ENCODE peak calls at places on chromosomes 7 and 10, in seven cellular contexts. Z is AG09309, U is LoVo, B is AG09319, O is GM12865, F is ureter, V is NCI-H2081. I is an unnamed sample.

GRCh38 chr10:62748386-62748785 is 56.1 kb upstream of the ADO start:
- DNase-seq in F (no peak), U (no peak), O (no peak), B (no peak), V (no peak), Z (no peak), I (no peak)

GRCh38 chr10:126930506-126931458 is 25.6 kb downstream of the DOCK1 start:
- DNase-seq in U (no peak), V (no peak), B (peak), F (no peak), Z (no peak), O (no peak), I (no peak)

GRCh38 chr10:114103286-114103685 is 59.6 kb downstream of the ADRB1 start:
- DNase-seq in U (peak), Z (peak), B (peak), V (peak), F (no peak), O (peak), I (no peak)

GRCh38 chr10:54009672-54010071 is 791.4 kb downstream of the PCDH15 start:
- DNase-seq in Z (no peak), O (no peak), F (no peak), B (no peak), V (no peak), U (no peak), I (no peak)

GRCh38 chr10:3774814-3775670 is 10.0 kb downstream of the KLF6 start:
- DNase-seq in F (no peak), V (no peak), Z (no peak), B (no peak), U (peak), O (peak), I (peak)

GRCh38 chr7:91550931-91551330 is 286.7 kb downstream of the FZD1 start:
- DNase-seq in Z (no peak), V (no peak), B (no peak), U (no peak), O (no peak), F (no peak), I (no peak)

GRCh38 chr10:3261921-3262320 is 89.3 kb upstream of the PITRM1 start:
- DNase-seq in Z (no peak), O (no peak), F (no peak), B (no peak), V (no peak), U (no peak), I (no peak)

GRCh38 chr10:119658274-119658673 is 7.1 kb downstream of the BAG3 start:
- DNase-seq in Z (peak), O (no peak), U (no peak), F (peak), V (no peak), B (peak), I (peak)

GRCh38 chr7:40622830-40623507 is 488.2 kb downstream of the SUGCT start:
- DNase-seq in B (peak), Z (no peak), F (no peak), O (no peak), V (no peak), U (no peak), I (no peak)

GRCh38 chr10:97578171-97578844 is 5.7 kb downstream of the ANKRD2 start:
- DNase-seq in Z (no peak), V (no peak), F (no peak), O (no peak), U (no peak), B (no peak), I (no peak)

GRCh38 chr7:28509256-28510021 is 97.1 kb downstream of the CREB5 start:
- DNase-seq in Z (no peak), U (no peak), F (no peak), B (no peak), O (peak), V (no peak), I (no peak)

GRCh38 chr7:76512941-76513816 is 2.8 kb downstream of the UPK3B start:
- DNase-seq in O (no peak), B (no peak), Z (no peak), V (no peak), F (peak), U (no peak), I (no peak)

GRCh38 chr10:49273082-49273465 is 25.9 kb upstream of the C10orf71 start:
- DNase-seq in B (no peak), V (no peak), U (no peak), O (no peak), F (no peak), Z (no peak), I (no peak)

GRCh38 chr7:7498881-7499280 is 36.8 kb downstream of the COL28A1 start:
- DNase-seq in O (no peak), V (no peak), Z (no peak), F (no peak), U (no peak), B (no peak), I (no peak)

GRCh38 chr7:32257632-32258031 is 187.4 kb upstream of the PDE1C start:
- DNase-seq in Z (no peak), U (no peak), O (no peak), V (no peak), B (no peak), F (no peak), I (no peak)

GRCh38 chr10:4334076-4334475 is 491.9 kb upstream of the AKR1E2 start:
- DNase-seq in U (no peak), O (no peak), V (no peak), Z (no peak), B (no peak), F (no peak), I (no peak)

GRCh38 chr7:130294314-130294713 is 1.4 kb downstream of the CPA4 start:
- DNase-seq in F (no peak), Z (no peak), O (peak), V (no peak), U (peak), B (no peak), I (no peak)

GRCh38 chr10:48671914-48672595 is 12.6 kb upstream of the WDFY4 start:
- DNase-seq in O (peak), Z (no peak), V (no peak), F (no peak), B (no peak), U (no peak), I (no peak)

GRCh38 chr7:106071999-106072714 is 40.0 kb downstream of the SYPL1 start:
- DNase-seq in V (peak), U (peak), B (no peak), F (no peak), O (no peak), Z (no peak), I (no peak)

GRCh38 chr7:90816511-90817142 is 220.5 kb downstream of the CDK14 start:
- DNase-seq in O (peak), B (peak), U (peak), V (no peak), Z (peak), F (no peak), I (no peak)

GRCh38 chr7:23184709-23185354 is 3.0 kb downstream of the NUP42 start:
- DNase-seq in V (peak), F (no peak), O (peak), B (peak), U (peak), Z (no peak), I (no peak)

GRCh38 chr10:132504501-132505272 is 32.9 kb upstream of the INPP5A start:
- DNase-seq in V (no peak), F (no peak), B (no peak), O (no peak), Z (no peak), U (no peak), I (no peak)

GRCh38 chr7:127683776-127684681 is 32.0 kb downstream of the SND1 start:
- DNase-seq in F (no peak), O (peak), B (no peak), V (peak), U (no peak), Z (peak), I (no peak)

GRCh38 chr10:84539244-84539643 is 210.9 kb downstream of the CCSER2 start:
- DNase-seq in U (no peak), V (no peak), O (no peak), B (peak), Z (peak), F (no peak), I (no peak)

GRCh38 chr7:67823345-67823744 is 826.7 kb downstream of the TYW1 start:
- DNase-seq in Z (no peak), B (no peak), F (peak), V (no peak), O (no peak), U (peak), I (no peak)

GRCh38 chr7:86248977-86249376 is 394.7 kb upstream of the GRM3 start:
- DNase-seq in O (no peak), F (no peak), Z (no peak), V (no peak), U (no peak), B (no peak), I (no peak)

GRCh38 chr7:76062254-76062653 is 14.3 kb downstream of the MDH2 start:
- DNase-seq in U (no peak), O (no peak), B (no peak), V (no peak), Z (no peak), F (no peak), I (no peak)

GRCh38 chr10:29635711-29636144 is 957 bp upstream of the SVIL start:
- DNase-seq in F (no peak), O (peak), U (no peak), V (no peak), Z (no peak), B (no peak), I (no peak)

GRCh38 chr10:95240811-95241210 is 46.8 kb downstream of the ACSM6 start:
- DNase-seq in V (no peak), B (no peak), Z (no peak), F (no peak), O (no peak), U (no peak), I (no peak)

GRCh38 chr10:79938728-79939380 is 10.1 kb downstream of the SFTPD start:
- DNase-seq in B (no peak), Z (no peak), F (no peak), U (no peak), O (peak), V (no peak), I (peak)

GRCh38 chr10:6364893-6365292 is 162.2 kb downstream of the PFKFB3 start:
- DNase-seq in B (no peak), Z (no peak), O (no peak), V (no peak), F (no peak), U (no peak), I (no peak)

GRCh38 chr7:150941351-150941982 is 36.7 kb downstream of the KCNH2 start:
- DNase-seq in O (no peak), B (no peak), V (no peak), F (no peak), Z (no peak), U (no peak), I (no peak)

GRCh38 chr10:27155073-27155754 is at the start of gene MASTL:
- DNase-seq in O (peak), Z (peak), V (peak), U (peak), B (peak), F (peak), I (peak)

GRCh38 chr7:45000096-45001032 is at the start of gene CCM2:
- DNase-seq in O (peak), U (peak), V (peak), B (no peak), Z (no peak), F (no peak), I (no peak)

GRCh38 chr7:12851841-12852240 is 164.4 kb downstream of the ARL4A start:
- DNase-seq in B (no peak), Z (no peak), O (no peak), V (no peak), F (no peak), U (no peak), I (no peak)

GRCh38 chr7:3106353-3106752 is 62.7 kb upstream of the CARD11 start:
- DNase-seq in O (peak), U (no peak), B (no peak), F (no peak), V (no peak), Z (no peak), I (no peak)

GRCh38 chr10:9209105-9209798 is 1154.8 kb downstream of the GATA3 start:
- DNase-seq in F (peak), Z (no peak), U (peak), V (peak), B (peak), O (peak), I (no peak)

GRCh38 chr7:767580-767940 is 40.5 kb upstream of the PRKAR1B start:
- DNase-seq in U (no peak), O (no peak), B (no peak), V (peak), F (no peak), Z (no peak), I (no peak)

GRCh38 chr10:30882281-30882680 is 149.4 kb downstream of the ZNF438 start:
- DNase-seq in B (no peak), V (no peak), Z (no peak), U (no peak), O (no peak), F (no peak), I (no peak)

I was measured in coronary artery.